ENCODE peak calls at places on chromosomes 6 and 20, in six cellular contexts. N is GM04503, G is NCI-H82, H is NCI-H2171, I is RKO, R is Right ventricle myocardium superior. P is an unnamed sample.

GRCh38 chr6:69398311-69398710 is 398.5 kb downstream of the LMBRD1 start:
- DNase-seq in N (no peak), G (no peak), H (no peak), I (no peak), R (no peak), P (no peak)

GRCh38 chr20:60694763-60695162 is 557.3 kb upstream of the CDH4 start:
- DNase-seq in N (no peak), G (no peak), H (no peak), I (no peak), R (no peak), P (no peak)

GRCh38 chr20:33744773-33745385 is 13.1 kb downstream of the ZNF341 start:
- DNase-seq in N (no peak), G (no peak), H (no peak), I (no peak), R (no peak), P (no peak)

GRCh38 chr20:58109918-58110635 is 118.4 kb downstream of the ANKRD60 start:
- DNase-seq in N (no peak), G (no peak), H (no peak), I (no peak), R (no peak), P (no peak)

GRCh38 chr6:88785478-88785877 is 177.9 kb downstream of the RNGTT start:
- DNase-seq in N (no peak), G (no peak), H (no peak), I (no peak), R (no peak), P (no peak)

GRCh38 chr20:57272883-57273282 is 6.4 kb upstream of the BMP7 start:
- DNase-seq in N (no peak), G (peak), H (no peak), I (no peak), R (no peak), P (no peak)

GRCh38 chr6:153210083-153210482 is 79.0 kb upstream of the RGS17 start:
- DNase-seq in N (no peak), G (no peak), H (no peak), I (no peak), R (no peak), P (no peak)

GRCh38 chr6:98716341-98716740 is 118.0 kb upstream of the POU3F2 start:
- DNase-seq in N (no peak), G (no peak), H (no peak), I (no peak), R (no peak), P (no peak)

GRCh38 chr20:44187763-44188709 is 1.0 kb upstream of the JPH2 start:
- DNase-seq in N (peak), G (peak), H (no peak), I (no peak), R (no peak), P (no peak)

GRCh38 chr6:452301-453067 is 60.9 kb downstream of the IRF4 start:
- DNase-seq in N (peak), G (no peak), H (no peak), I (no peak), R (no peak), P (peak)